ENCODE peak calls at places on chromosomes 2 and 18, in four cellular contexts. Y is CD8-positive, alpha-beta T cell; C is heart right ventricle; H is stomach. X is an unnamed sample.

GRCh38 chr2:221293949-221294736 is 278.0 kb downstream of the EPHA4 start:
- DNase-seq in Y (no peak), C (no peak), H (no peak), X (no peak)

GRCh38 chr2:47249427-47249826 is 94.3 kb upstream of the STPG4 start:
- DNase-seq in Y (no peak), C (no peak), H (no peak), X (peak; percentile 27)

GRCh38 chr2:30239308-30240161 is 8.2 kb downstream of the LBH start:
- DNase-seq in Y (peak; percentile 82), C (peak; percentile 82), H (peak; percentile 69), X (peak; percentile 52)

GRCh38 chr2:231715988-231716616 is 7.8 kb downstream of the PTMA start:
- DNase-seq in Y (no peak), C (no peak), H (no peak), X (peak; percentile 58)

GRCh38 chr2:36769106-36769505 is 72.6 kb downstream of the VIT start:
- DNase-seq in Y (no peak), C (no peak), H (no peak), X (no peak)

GRCh38 chr18:3380384-3380961 is 69.5 kb upstream of the TGIF1 start:
- DNase-seq in Y (no peak), C (no peak), H (no peak), X (peak; percentile 7)

GRCh38 chr2:26237868-26238267 is 6.6 kb downstream of the HADHA start:
- DNase-seq in Y (no peak), C (no peak), H (no peak), X (no peak)

GRCh38 chr2:146370821-146371220 is 1474.0 kb upstream of the ACVR2A start:
- DNase-seq in Y (no peak), C (no peak), H (no peak), X (peak; percentile 25)

GRCh38 chr2:9494096-9494495 is 19.7 kb downstream of the IAH1 start:
- DNase-seq in Y (no peak), C (no peak), H (no peak), X (no peak)

GRCh38 chr2:29114841-29115609 is at the start of gene CLIP4:
- DNase-seq in Y (peak; percentile 80), C (peak; percentile 42), H (peak; percentile 34), X (peak; percentile 36)

GRCh38 chr2:159609933-159610523 is 6.3 kb downstream of the BAZ2B start:
- DNase-seq in Y (no peak), C (no peak), H (no peak), X (no peak)

GRCh38 chr2:106147665-106148064 is 46.4 kb downstream of the UXS1 start:
- DNase-seq in Y (no peak), C (no peak), H (no peak), X (no peak)

GRCh38 chr2:112767693-112768380 is 3.4 kb upstream of the CKAP2L start:
- DNase-seq in Y (no peak), C (no peak), H (no peak), X (no peak)
- H3K27ac ChIP-seq in Y (no peak overlapping the region), C (no peak overlapping the region), H (no peak overlapping the region), X (peak overlapping the region; percentile 48)

GRCh38 chr2:54955674-54956391 is 94.4 kb downstream of the RTN4 start:
- DNase-seq in Y (no peak), C (no peak), H (no peak), X (no peak)
- TF ChIP-seq CTCF in Y (no peak), C (no peak), H (no peak), X (no peak)

GRCh38 chr18:46821856-46822711 is 65.2 kb upstream of the ST8SIA5 start:
- DNase-seq in Y (no peak), C (no peak), H (no peak), X (no peak)

GRCh38 chr18:46815661-46816060 is 58.8 kb upstream of the ST8SIA5 start:
- DNase-seq in Y (no peak), C (no peak), H (no peak), X (no peak)

GRCh38 chr18:46820863-46821262 is 64.0 kb upstream of the ST8SIA5 start:
- DNase-seq in Y (no peak), C (peak; percentile 4), H (no peak), X (no peak)
- H3K27ac ChIP-seq in Y (no peak overlapping the region), C (no peak overlapping the region), H (no peak overlapping the region), X (no peak overlapping the region)

GRCh38 chr18:42095732-42096377 is 140.8 kb downstream of the PIK3C3 start:
- DNase-seq in Y (no peak), C (no peak), H (no peak), X (no peak)

GRCh38 chr18:42105382-42105781 is 150.3 kb downstream of the PIK3C3 start:
- DNase-seq in Y (no peak), C (no peak), H (no peak), X (no peak)

GRCh38 chr18:42100917-42101316 is 145.9 kb downstream of the PIK3C3 start:
- DNase-seq in Y (no peak), C (no peak), H (no peak), X (no peak)
- TF ChIP-seq CTCF in Y (no peak), C (no peak), H (no peak), X (no peak)

DNA sequence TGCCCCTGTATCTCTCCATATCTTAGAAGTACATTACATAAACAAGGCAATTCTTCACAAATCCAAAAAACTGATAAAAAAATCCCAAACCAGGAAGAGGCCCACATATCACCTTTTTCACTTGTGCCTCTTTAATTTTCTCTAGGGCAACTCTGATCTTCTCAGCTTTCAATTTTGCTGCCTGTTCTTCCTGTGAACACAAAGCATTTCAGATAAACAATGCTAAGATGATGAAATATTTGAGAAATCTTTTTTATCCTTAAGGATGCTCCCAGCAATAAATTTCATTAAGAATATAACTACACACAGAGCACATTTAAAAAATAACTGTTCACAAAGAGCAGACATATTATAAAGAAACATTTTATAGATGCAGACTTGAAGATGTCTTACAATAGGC is 73.4 kb downstream of the RAPH1 start:
- DNase-seq in Y (no peak), C (no peak), H (no peak), X (no peak)
- H3K27ac ChIP-seq in Y (no peak overlapping the region), C (no peak overlapping the region), H (no peak overlapping the region), X (no peak overlapping the region)

DNA sequence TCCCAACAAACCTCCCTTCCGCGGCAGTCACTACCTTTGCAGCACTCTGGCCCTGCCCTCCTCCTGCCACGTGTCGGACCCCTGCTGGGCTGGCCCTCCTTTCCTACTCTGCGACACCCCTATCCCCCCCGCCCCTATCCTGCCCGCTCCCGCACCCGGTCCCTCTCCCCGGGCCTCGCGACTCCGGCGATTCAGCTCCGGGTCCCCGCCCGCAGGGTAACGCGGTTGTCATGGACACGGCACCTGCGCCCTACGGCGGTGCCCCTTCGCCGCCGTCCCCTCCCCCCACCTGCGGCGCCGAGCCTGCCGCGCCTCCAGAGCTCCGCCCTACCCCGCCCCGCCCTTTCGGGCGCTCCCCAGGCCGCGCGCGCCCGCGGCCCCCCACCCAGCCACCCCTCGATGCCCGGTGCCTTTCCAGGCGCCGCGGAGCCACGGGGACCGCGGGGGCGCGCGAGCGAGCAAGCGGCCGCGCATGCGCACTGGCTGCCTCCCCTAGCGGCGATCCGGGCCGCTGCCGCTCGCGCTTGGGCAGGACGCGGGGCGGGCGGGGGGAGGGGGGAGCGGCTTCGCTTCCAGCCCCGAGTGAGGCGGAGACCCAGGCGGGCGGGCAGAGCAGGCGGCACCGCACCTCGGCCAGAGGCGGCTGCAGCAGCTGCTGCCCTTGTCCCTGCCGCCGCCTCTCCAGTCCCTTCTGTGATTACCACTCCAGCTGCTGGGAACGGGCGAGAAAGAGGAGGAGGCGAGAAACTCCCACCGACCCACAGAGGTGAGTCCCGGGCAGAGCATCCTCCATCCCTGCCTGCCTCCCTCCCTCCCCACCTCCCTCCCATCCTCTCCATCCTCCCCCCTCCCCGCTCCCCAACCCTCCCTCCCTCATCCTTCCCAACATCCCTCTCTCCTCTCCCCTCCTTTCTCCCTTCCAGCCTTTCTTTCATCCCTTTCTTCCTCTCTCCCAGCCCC is at the start of gene CTNNA2:
- DNase-seq in Y (no peak), C (peak; percentile 3), H (peak; percentile 50), X (no peak)
- TF ChIP-seq CTCF in Y (no peak), C (peak; percentile 6), H (peak; percentile 9), X (peak; percentile 10)